ENCODE peak calls at places on chromosomes 7 and 10, in four cellular contexts. H, R, E and W are unnamed samples.

GRCh38 chr7:73742753-73743641 is 4.4 kb upstream of the ABHD11 start:
- DNase-seq in H (peak), R (peak), E (no peak), W (no peak)

GRCh38 chr10:76337641-76338040 is 906.2 kb downstream of the LRMDA start:
- DNase-seq in H (peak), R (no peak), E (no peak), W (no peak)

GRCh38 chr10:132606536-132607316 is 69.1 kb downstream of the INPP5A start:
- DNase-seq in H (peak), R (no peak), E (no peak), W (no peak)

GRCh38 chr7:158819571-158820203 is 9.6 kb downstream of the ESYT2 start:
- DNase-seq in H (peak), R (no peak), E (no peak), W (no peak)

GRCh38 chr10:77159538-77160110 is 478.0 kb downstream of the KCNMA1 start:
- DNase-seq in H (no peak), R (no peak), E (no peak), W (no peak)

GRCh38 chr10:85995791-85996190 is 370.8 kb downstream of the GRID1 start:
- DNase-seq in H (peak), R (peak), E (peak), W (peak)

GRCh38 chr10:73590881-73591577 is at the start of gene USP54:
- DNase-seq in H (peak), R (peak), E (no peak), W (no peak)

GRCh38 chr10:62498271-62498670 is 124.1 kb downstream of the ZNF365 start:
- DNase-seq in H (no peak), R (no peak), E (no peak), W (no peak)

GRCh38 chr10:99926925-99927718 is 82.6 kb downstream of the DNMBP start:
- DNase-seq in H (peak), R (peak), E (no peak), W (no peak)

GRCh38 chr7:66815976-66816375 is 75.4 kb downstream of the RABGEF1 start:
- DNase-seq in H (no peak), R (no peak), E (no peak), W (no peak)

GRCh38 chr7:12066561-12066960 is 144.5 kb upstream of the TMEM106B start:
- DNase-seq in H (no peak), R (peak), E (no peak), W (no peak)

GRCh38 chr10:114623661-114624294 is 34.3 kb downstream of the ABLIM1 start:
- DNase-seq in H (peak), R (peak), E (peak), W (no peak)

GRCh38 chr10:15052121-15052520 is 8.4 kb downstream of the OLAH start:
- DNase-seq in H (peak), R (no peak), E (no peak), W (no peak)

GRCh38 chr7:96236198-96237039 is 85.5 kb downstream of the SLC25A13 start:
- DNase-seq in H (peak), R (peak), E (no peak), W (no peak)

GRCh38 chr10:6146921-6147320 is 55.8 kb upstream of the PFKFB3 start:
- DNase-seq in H (no peak), R (no peak), E (no peak), W (no peak)

GRCh38 chr7:130920122-130920521 is 186.1 kb upstream of the KLF14 start:
- DNase-seq in H (no peak), R (no peak), E (no peak), W (no peak)

GRCh38 chr10:46064269-46064817 is 18.3 kb upstream of the MSMB start:
- DNase-seq in H (no peak), R (no peak), E (no peak), W (no peak)

GRCh38 chr7:72078301-72078700 is 333.8 kb downstream of the CALN1 start:
- DNase-seq in H (no peak), R (no peak), E (no peak), W (no peak)

GRCh38 chr7:151059362-151060112 is at the start of gene SLC4A2:
- DNase-seq in H (peak), R (peak), E (peak), W (peak)

GRCh38 chr10:125866421-125867029 is 14.6 kb downstream of the DHX32 start:
- DNase-seq in H (no peak), R (no peak), E (no peak), W (no peak)

GRCh38 chr10:103685880-103686669 is 169.3 kb downstream of the SH3PXD2A start:
- DNase-seq in H (peak), R (peak), E (peak), W (peak)

GRCh38 chr7:85508642-85509429 is 322.0 kb upstream of the SEMA3D start:
- DNase-seq in H (peak), R (no peak), E (no peak), W (no peak)

GRCh38 chr10:23314835-23315239 is 29.8 kb downstream of the C10orf67 start:
- DNase-seq in H (peak), R (peak), E (peak), W (peak)

GRCh38 chr10:43076876-43077420 is at the start of gene RET:
- DNase-seq in H (no peak), R (peak), E (peak), W (peak)

GRCh38 chr7:125089171-125089570 is 159.5 kb upstream of the POT1 start:
- DNase-seq in H (no peak), R (no peak), E (no peak), W (no peak)

GRCh38 chr7:2159176-2159520 is 73.6 kb downstream of the MAD1L1 start:
- DNase-seq in H (no peak), R (no peak), E (no peak), W (no peak)

GRCh38 chr10:84337199-84337598 is 8.8 kb downstream of the CCSER2 start:
- DNase-seq in H (peak), R (no peak), E (no peak), W (no peak)

GRCh38 chr10:58299580-58299979 is 30.6 kb downstream of the CISD1 start:
- DNase-seq in H (peak), R (peak), E (peak), W (peak)

GRCh38 chr10:110443239-110444008 is 54.3 kb upstream of the DUSP5 start:
- DNase-seq in H (no peak), R (no peak), E (no peak), W (no peak)

GRCh38 chr10:101120884-101121660 is 10.0 kb upstream of the TLX1 start:
- DNase-seq in H (no peak), R (no peak), E (no peak), W (peak)

GRCh38 chr7:44617225-44617885 is 10.9 kb downstream of the OGDH start:
- DNase-seq in H (peak), R (no peak), E (no peak), W (peak)

GRCh38 chr10:97023401-97024180 is 162.2 kb downstream of the SLIT1 start:
- DNase-seq in H (peak), R (no peak), E (no peak), W (no peak)

GRCh38 chr10:78802866-78803265 is 265.9 kb upstream of the ZMIZ1 start:
- DNase-seq in H (peak), R (no peak), E (no peak), W (no peak)

GRCh38 chr10:69295027-69295426 is 16.7 kb downstream of the HK1 start:
- DNase-seq in H (no peak), R (no peak), E (no peak), W (no peak)

GRCh38 chr7:146635200-146636032 is 518.8 kb downstream of the CNTNAP2 start:
- DNase-seq in H (no peak), R (no peak), E (no peak), W (no peak)

GRCh38 chr7:151129882-151130591 is 37.5 kb downstream of the GBX1 start:
- DNase-seq in H (no peak), R (no peak), E (no peak), W (no peak)

GRCh38 chr7:28955723-28956607 is 2.2 kb downstream of the TRIL start:
- DNase-seq in H (peak), R (peak), E (peak), W (peak)

GRCh38 chr7:36303202-36304098 is 86.2 kb upstream of the ANLN start:
- DNase-seq in H (peak), R (peak), E (peak), W (no peak)

DNA sequence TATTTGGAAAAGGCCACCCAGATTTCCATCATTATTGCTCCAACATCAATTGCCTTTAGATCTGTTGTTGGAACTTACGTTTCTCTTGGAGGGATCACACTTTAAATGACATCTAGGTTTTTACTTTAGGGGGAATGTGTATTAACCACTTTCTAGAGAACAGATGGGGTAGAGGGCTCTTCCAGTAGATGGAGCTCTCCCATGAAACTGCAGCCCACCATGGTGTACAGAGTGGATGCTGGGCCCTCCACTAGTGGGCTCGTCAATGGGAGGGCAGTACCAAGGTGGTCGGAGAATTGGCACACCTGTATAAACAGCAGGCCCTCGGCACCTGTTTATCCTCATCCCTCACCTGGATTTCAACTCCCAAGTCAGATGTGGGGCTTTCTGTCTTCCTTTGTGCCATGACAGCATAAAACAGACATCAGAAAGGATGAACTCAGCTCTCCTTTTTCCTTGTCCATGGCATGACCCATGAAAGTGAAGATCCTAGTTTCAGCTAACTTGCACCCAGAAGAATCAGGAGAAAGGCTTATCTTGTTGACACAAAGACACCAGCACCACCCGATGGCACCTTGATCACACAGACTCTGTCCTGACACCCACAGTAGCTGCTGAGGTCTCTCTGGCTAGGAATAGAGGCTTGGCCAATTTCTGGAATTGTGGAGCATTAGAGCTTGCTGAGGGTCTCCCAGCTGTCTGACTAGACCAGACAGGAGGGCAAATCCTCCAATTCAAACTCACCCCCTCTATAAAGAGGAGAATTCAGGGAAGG is 150.5 kb downstream of the CYP26A1 start:
- DNase-seq in H (peak), R (no peak), E (no peak), W (no peak)
- TF ChIP-seq CTCF in H (peak), R (no peak), E (peak), W (peak)

DNA sequence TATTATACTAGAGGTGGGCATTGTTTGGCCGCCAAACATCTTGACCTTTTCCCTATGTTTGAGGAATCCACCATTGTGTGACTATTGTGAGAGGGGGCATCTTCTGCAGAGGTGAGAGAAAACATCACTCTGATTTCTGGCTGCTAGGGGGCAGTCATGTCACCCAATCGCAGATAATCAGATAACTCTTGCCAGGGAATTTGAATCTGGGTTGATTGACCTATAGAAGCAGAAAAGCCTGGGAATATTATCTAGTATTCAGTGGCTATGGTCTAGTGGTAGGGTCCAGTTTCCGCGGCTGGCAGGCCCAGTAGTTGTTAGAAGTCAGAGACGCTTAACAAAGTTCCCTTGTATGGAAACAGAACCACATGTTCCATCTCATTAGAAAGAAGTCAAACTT is 808.5 kb downstream of the PHTF2 start:
- DNase-seq in H (peak), R (peak), E (no peak), W (no peak)
- TF ChIP-seq CTCF in H (peak), R (no peak), E (no peak), W (peak)

GRCh38 chr7:148706368-148706767 is 7.7 kb downstream of the CUL1 start:
- DNase-seq in H (no peak), R (no peak), E (no peak), W (no peak)
- TF ChIP-seq CTCF in H (no peak), R (no peak), E (no peak), W (no peak)

GRCh38 chr7:15648461-15648961 is 38.0 kb downstream of the MEOX2 start:
- DNase-seq in H (no peak), R (peak), E (no peak), W (no peak)

GRCh38 chr7:15647309-15647708 is 39.2 kb downstream of the MEOX2 start:
- DNase-seq in H (no peak), R (no peak), E (no peak), W (no peak)

GRCh38 chr7:15643000-15643705 is 43.3 kb downstream of the MEOX2 start:
- DNase-seq in H (no peak), R (no peak), E (no peak), W (no peak)
- TF ChIP-seq CTCF in H (no peak), R (no peak), E (no peak), W (no peak)

GRCh38 chr10:17005621-17006566 is 123.7 kb downstream of the CUBN start:
- DNase-seq in H (peak), R (no peak), E (no peak), W (no peak)
- TF ChIP-seq CTCF in H (no peak), R (no peak), E (no peak), W (no peak)

DNA sequence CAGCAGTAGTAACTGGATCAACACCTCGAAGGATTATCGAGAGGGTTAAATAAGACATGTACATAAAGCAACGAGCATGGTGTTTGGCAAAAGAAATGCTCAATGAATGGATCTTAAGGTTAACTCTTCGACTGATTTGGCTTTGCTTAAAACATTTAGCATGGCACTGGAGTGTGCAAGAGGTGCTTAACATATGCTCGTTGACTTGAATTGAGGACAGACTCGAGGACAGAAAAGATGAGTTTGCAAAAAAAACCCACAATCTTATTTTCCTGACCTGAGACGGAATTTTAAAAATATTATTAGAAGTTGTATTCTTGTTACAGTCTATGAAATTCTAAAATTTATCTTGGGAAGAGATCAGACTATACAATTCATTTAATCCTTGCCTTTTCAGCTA is 49.4 kb upstream of the ST8SIA6 start:
- DNase-seq in H (no peak), R (no peak), E (no peak), W (no peak)
- TF ChIP-seq CTCF in H (no peak), R (no peak), E (no peak), W (no peak)

DNA sequence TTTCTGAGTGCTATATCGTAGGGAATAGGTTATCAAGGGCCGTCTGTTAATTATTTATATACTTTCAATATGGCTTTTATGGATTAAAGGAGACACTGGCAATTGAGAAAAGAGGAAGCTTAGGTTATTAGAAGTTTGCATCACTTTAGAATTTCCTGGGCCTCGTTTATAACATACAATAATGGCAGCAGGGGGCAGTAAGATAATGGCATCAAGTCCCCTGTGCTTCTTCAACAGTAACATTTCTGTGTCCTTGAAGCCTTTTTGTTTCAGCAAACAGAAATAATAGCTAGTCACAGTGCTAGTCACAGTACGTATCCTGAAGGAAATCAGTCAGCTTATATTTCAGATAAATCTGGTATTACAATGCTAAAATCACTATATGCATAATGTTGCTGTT is 41.9 kb downstream of the SPAM1 start:
- DNase-seq in H (no peak), R (peak), E (no peak), W (no peak)
- TF ChIP-seq CTCF in H (peak), R (no peak), E (no peak), W (no peak)

GRCh38 chr7:92934096-92934495 is 97.7 kb upstream of the CDK6 start:
- DNase-seq in H (no peak), R (peak), E (no peak), W (no peak)
- TF ChIP-seq CTCF in H (no peak), R (no peak), E (no peak), W (no peak)

GRCh38 chr10:128324058-128324457 is 197.8 kb upstream of the MKI67 start:
- DNase-seq in H (no peak), R (no peak), E (no peak), W (no peak)
- TF ChIP-seq CTCF in H (no peak), R (no peak), E (no peak), W (peak)

GRCh38 chr10:51786016-51786683 is 86.8 kb upstream of the CSTF2T start:
- DNase-seq in H (no peak), R (no peak), E (no peak), W (no peak)
- TF ChIP-seq CTCF in H (no peak), R (no peak), E (no peak), W (no peak)